ENCODE peak calls at places on chromosomes 5 and 9, in eight cellular contexts. One of them, this sample, is unnamed.

GRCh38 chr9:90953200-90953599 is 151.6 kb downstream of the SYK start:
- DNase-seq in mammary epithelial cell: no peak
- DNase-seq in dorsolateral prefrontal cortex: no peak
- DNase-seq in stimulated activated CD4-positive, alpha-beta T cell treated with anti-CD3 and anti-CD28 coated beads, Interleukin-2, amount 100 ng/mL, for 48 hours: no peak
- DNase-seq in stimulated activated naive B cell treated with anti-CD40 and anti-IgM and Interleukin-4, amounts not matched to agents 10 μg/mL and 1 μg/mL and 100 μg/mL, for 72 hours: no peak
- DNase-seq in caudate nucleus: no peak
- DNase-seq in HS-5: no peak
- DNase-seq in hypothalamus: no peak
- DNase-seq in this sample: no peak

GRCh38 chr5:126450388-126450787 is 27.2 kb downstream of the GRAMD2B start:
- DNase-seq in stimulated activated CD4-positive, alpha-beta T cell treated with anti-CD3 and anti-CD28 coated beads, Interleukin-2, amount 100 ng/mL, for 48 hours: no peak
- DNase-seq in stimulated activated naive B cell treated with anti-CD40 and anti-IgM and Interleukin-4, amounts not matched to agents 10 μg/mL and 1 μg/mL and 100 μg/mL, for 72 hours: no peak
- DNase-seq in HS-5: no peak
- DNase-seq in hypothalamus: no peak
- DNase-seq in mammary epithelial cell: peak
- DNase-seq in caudate nucleus: no peak
- DNase-seq in dorsolateral prefrontal cortex: no peak
- DNase-seq in this sample: no peak

GRCh38 chr9:20726144-20726543 is 42.1 kb downstream of the FOCAD start:
- DNase-seq in stimulated activated CD4-positive, alpha-beta T cell treated with anti-CD3 and anti-CD28 coated beads, Interleukin-2, amount 100 ng/mL, for 48 hours: no peak
- DNase-seq in dorsolateral prefrontal cortex: no peak
- DNase-seq in caudate nucleus: no peak
- DNase-seq in stimulated activated naive B cell treated with anti-CD40 and anti-IgM and Interleukin-4, amounts not matched to agents 10 μg/mL and 1 μg/mL and 100 μg/mL, for 72 hours: no peak
- DNase-seq in HS-5: no peak
- DNase-seq in hypothalamus: no peak
- DNase-seq in mammary epithelial cell: no peak
- DNase-seq in this sample: no peak

GRCh38 chr9:109017061-109017460 is 3.8 kb upstream of the CTNNAL1 start:
- DNase-seq in stimulated activated CD4-positive, alpha-beta T cell treated with anti-CD3 and anti-CD28 coated beads, Interleukin-2, amount 100 ng/mL, for 48 hours: no peak
- DNase-seq in mammary epithelial cell: no peak
- DNase-seq in stimulated activated naive B cell treated with anti-CD40 and anti-IgM and Interleukin-4, amounts not matched to agents 10 μg/mL and 1 μg/mL and 100 μg/mL, for 72 hours: no peak
- DNase-seq in dorsolateral prefrontal cortex: no peak
- DNase-seq in caudate nucleus: no peak
- DNase-seq in HS-5: no peak
- DNase-seq in hypothalamus: no peak
- DNase-seq in this sample: no peak

GRCh38 chr5:72167790-72168189 is 60.5 kb downstream of the MAP1B start:
- DNase-seq in stimulated activated naive B cell treated with anti-CD40 and anti-IgM and Interleukin-4, amounts not matched to agents 10 μg/mL and 1 μg/mL and 100 μg/mL, for 72 hours: no peak
- DNase-seq in stimulated activated CD4-positive, alpha-beta T cell treated with anti-CD3 and anti-CD28 coated beads, Interleukin-2, amount 100 ng/mL, for 48 hours: no peak
- DNase-seq in hypothalamus: no peak
- DNase-seq in mammary epithelial cell: no peak
- DNase-seq in dorsolateral prefrontal cortex: no peak
- DNase-seq in caudate nucleus: no peak
- DNase-seq in HS-5: no peak
- DNase-seq in this sample: no peak

GRCh38 chr5:56818409-56819026 is 3.2 kb downstream of the MAP3K1 start:
- DNase-seq in HS-5: no peak
- DNase-seq in mammary epithelial cell: peak
- DNase-seq in hypothalamus: no peak
- DNase-seq in stimulated activated naive B cell treated with anti-CD40 and anti-IgM and Interleukin-4, amounts not matched to agents 10 μg/mL and 1 μg/mL and 100 μg/mL, for 72 hours: no peak
- DNase-seq in stimulated activated CD4-positive, alpha-beta T cell treated with anti-CD3 and anti-CD28 coated beads, Interleukin-2, amount 100 ng/mL, for 48 hours: no peak
- DNase-seq in dorsolateral prefrontal cortex: no peak
- DNase-seq in caudate nucleus: no peak
- DNase-seq in this sample: peak

GRCh38 chr5:120806132-120806531 is 342.0 kb downstream of the PRR16 start:
- DNase-seq in stimulated activated CD4-positive, alpha-beta T cell treated with anti-CD3 and anti-CD28 coated beads, Interleukin-2, amount 100 ng/mL, for 48 hours: no peak
- DNase-seq in dorsolateral prefrontal cortex: no peak
- DNase-seq in HS-5: no peak
- DNase-seq in stimulated activated naive B cell treated with anti-CD40 and anti-IgM and Interleukin-4, amounts not matched to agents 10 μg/mL and 1 μg/mL and 100 μg/mL, for 72 hours: no peak
- DNase-seq in caudate nucleus: no peak
- DNase-seq in mammary epithelial cell: no peak
- DNase-seq in hypothalamus: no peak
- DNase-seq in this sample: no peak

GRCh38 chr9:133710661-133711427 is 27.3 kb downstream of the SARDH start:
- DNase-seq in mammary epithelial cell: no peak
- DNase-seq in stimulated activated CD4-positive, alpha-beta T cell treated with anti-CD3 and anti-CD28 coated beads, Interleukin-2, amount 100 ng/mL, for 48 hours: no peak
- DNase-seq in caudate nucleus: no peak
- DNase-seq in stimulated activated naive B cell treated with anti-CD40 and anti-IgM and Interleukin-4, amounts not matched to agents 10 μg/mL and 1 μg/mL and 100 μg/mL, for 72 hours: no peak
- DNase-seq in HS-5: no peak
- DNase-seq in hypothalamus: no peak
- DNase-seq in dorsolateral prefrontal cortex: no peak
- DNase-seq in this sample: no peak

GRCh38 chr5:168585119-168585912 is 6.1 kb upstream of the PANK3 start:
- DNase-seq in stimulated activated naive B cell treated with anti-CD40 and anti-IgM and Interleukin-4, amounts not matched to agents 10 μg/mL and 1 μg/mL and 100 μg/mL, for 72 hours: no peak
- DNase-seq in mammary epithelial cell: no peak
- DNase-seq in HS-5: no peak
- DNase-seq in caudate nucleus: no peak
- DNase-seq in hypothalamus: no peak
- DNase-seq in stimulated activated CD4-positive, alpha-beta T cell treated with anti-CD3 and anti-CD28 coated beads, Interleukin-2, amount 100 ng/mL, for 48 hours: no peak
- DNase-seq in dorsolateral prefrontal cortex: no peak
- DNase-seq in this sample: no peak